ENCODE peak calls at places on chromosomes 16 and 17, in six cellular contexts. T, E, V, Y, F and P are unnamed samples.

GRCh38 chr16:15782573-15783365 is 74.1 kb downstream of the MYH11 start:
- DNase-seq in T (no peak), E (no peak), V (no peak), Y (no peak), F (peak; percentile 90), P (no peak)

GRCh38 chr17:18191071-18191667 is 7.5 kb downstream of the ALKBH5 start:
- DNase-seq in T (no peak), E (no peak), V (no peak), Y (no peak), F (no peak), P (no peak)

GRCh38 chr16:49121636-49122035 is 160.0 kb downstream of the CBLN1 start:
- DNase-seq in T (no peak), E (no peak), V (no peak), Y (no peak), F (no peak), P (no peak)

GRCh38 chr17:11705111-11705510 is 106.8 kb downstream of the DNAH9 start:
- DNase-seq in T (peak; percentile 10), E (no peak), V (no peak), Y (no peak), F (no peak), P (no peak)

GRCh38 chr17:72514888-72515287 is 394.1 kb downstream of the SOX9 start:
- DNase-seq in T (peak; percentile 18), E (no peak), V (peak; percentile 58), Y (no peak), F (no peak), P (peak; percentile 60)

GRCh38 chr16:74896389-74897370 is 88.2 kb downstream of the WDR59 start:
- DNase-seq in T (no peak), E (peak; percentile 60), V (no peak), Y (peak; percentile 18), F (no peak), P (peak; percentile 4)

GRCh38 chr16:15950167-15950854 is 895 bp downstream of the ABCC1 start:
- DNase-seq in T (peak; percentile 61), E (no peak), V (no peak), Y (no peak), F (peak; percentile 87), P (no peak)

GRCh38 chr17:7755095-7755890 is 37.7 kb downstream of the DNAH2 start:
- DNase-seq in T (no peak), E (no peak), V (no peak), Y (no peak), F (peak; percentile 9), P (no peak)

GRCh38 chr17:50265212-50265611 is 9.1 kb upstream of the TMEM92 start:
- DNase-seq in T (no peak), E (no peak), V (no peak), Y (no peak), F (no peak), P (no peak)

GRCh38 chr17:74453665-74454196 is 12.7 kb upstream of the CD300A start:
- DNase-seq in T (peak; percentile 86), E (peak; percentile 98), V (no peak), Y (no peak), F (peak; percentile 97), P (no peak)

GRCh38 chr17:6574689-6575595 is 18.6 kb upstream of the PITPNM3 start:
- DNase-seq in T (peak; percentile 58), E (no peak), V (peak; percentile 16), Y (no peak), F (peak; percentile 25), P (no peak)

GRCh38 chr16:4517812-4518211 is 20.8 kb downstream of the CDIP1 start:
- DNase-seq in T (peak; percentile 32), E (peak; percentile 40), V (no peak), Y (no peak), F (peak; percentile 82), P (no peak)

GRCh38 chr16:17238285-17239028 is 232.3 kb downstream of the XYLT1 start:
- DNase-seq in T (peak; percentile 76), E (no peak), V (no peak), Y (no peak), F (no peak), P (no peak)

DNA sequence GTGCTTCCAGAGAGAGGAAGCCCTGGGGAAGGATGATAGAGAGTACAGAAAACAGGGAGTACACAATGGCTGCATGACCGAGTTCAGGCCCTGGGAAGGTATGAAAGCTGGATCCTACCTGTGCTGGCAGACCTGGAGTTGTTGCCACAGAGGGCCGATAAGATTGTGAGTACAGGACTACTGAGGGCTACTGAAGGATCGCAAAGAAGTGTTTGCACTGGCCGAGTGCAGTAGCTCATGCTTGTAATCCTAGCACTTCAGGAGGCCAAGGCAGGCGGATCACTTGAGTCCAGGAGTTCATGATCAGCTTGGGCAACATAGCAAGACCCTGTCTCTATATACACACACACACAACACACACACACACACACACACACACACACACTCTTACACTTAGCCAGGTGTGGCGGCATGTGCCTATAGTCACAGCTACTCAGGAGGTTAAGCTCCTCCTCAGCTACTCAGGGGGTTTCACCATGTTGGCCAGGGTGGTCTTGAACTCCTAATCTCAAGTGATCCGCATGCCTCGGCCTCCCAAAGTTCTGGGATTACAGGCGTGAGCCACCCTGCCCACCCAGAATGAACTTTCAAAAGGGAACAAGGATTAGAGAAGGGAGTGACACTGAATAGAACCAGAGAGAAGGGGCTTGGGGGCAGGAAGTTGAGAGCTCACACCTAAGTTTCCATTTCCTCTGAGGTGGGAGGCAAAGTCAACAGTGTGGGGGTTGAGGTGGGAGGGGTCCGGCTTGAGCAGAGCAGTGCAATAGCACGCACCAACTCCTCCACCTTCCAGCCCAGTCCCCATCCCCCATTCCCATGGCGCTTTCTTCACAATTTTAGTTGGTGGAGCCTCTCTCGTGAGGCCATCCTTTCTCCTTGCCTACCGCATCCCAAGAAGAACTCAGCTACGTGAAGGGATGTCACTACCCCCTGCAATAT is 7.5 kb downstream of the SCIMP start:
- DNase-seq in T (peak; percentile 95), E (no peak), V (no peak), Y (no peak), F (no peak), P (no peak)
- H3K4me3 ChIP-seq in T (peak overlapping the region; percentile 73), E (no peak overlapping the region), V (no peak overlapping the region), Y (no peak overlapping the region), F (no peak overlapping the region), P (no peak overlapping the region)

GRCh38 chr17:39729280-39729851 is 966 bp downstream of the MIEN1 start:
- DNase-seq in T (no peak), E (no peak), V (no peak), Y (no peak), F (no peak), P (no peak)
- H3K4me3 ChIP-seq in T (peak overlapping the region; percentile 61), E (peak overlapping the region; percentile 60), V (peak overlapping the region; percentile 86), Y (peak overlapping the region; percentile 73), F (peak overlapping the region; percentile 74), P (peak overlapping the region; percentile 79)

GRCh38 chr16:56246051-56246817 is 54.9 kb downstream of the GNAO1 start:
- DNase-seq in T (no peak), E (no peak), V (no peak), Y (no peak), F (peak; percentile 19), P (no peak)

GRCh38 chr16:56247018-56247417 is 55.7 kb downstream of the GNAO1 start:
- DNase-seq in T (no peak), E (no peak), V (no peak), Y (no peak), F (no peak), P (no peak)

GRCh38 chr16:56242740-56243139 is 51.5 kb downstream of the GNAO1 start:
- DNase-seq in T (no peak), E (no peak), V (no peak), Y (no peak), F (no peak), P (no peak)

GRCh38 chr16:56244612-56245011 is 53.3 kb downstream of the GNAO1 start:
- DNase-seq in T (no peak), E (no peak), V (no peak), Y (no peak), F (no peak), P (no peak)

GRCh38 chr16:56245197-56245596 is 53.9 kb downstream of the GNAO1 start:
- DNase-seq in T (no peak), E (no peak), V (no peak), Y (peak; percentile 13), F (no peak), P (no peak)
- H3K4me3 ChIP-seq in T (no peak overlapping the region), E (no peak overlapping the region), V (no peak overlapping the region), Y (no peak overlapping the region), F (no peak overlapping the region), P (no peak overlapping the region)

DNA sequence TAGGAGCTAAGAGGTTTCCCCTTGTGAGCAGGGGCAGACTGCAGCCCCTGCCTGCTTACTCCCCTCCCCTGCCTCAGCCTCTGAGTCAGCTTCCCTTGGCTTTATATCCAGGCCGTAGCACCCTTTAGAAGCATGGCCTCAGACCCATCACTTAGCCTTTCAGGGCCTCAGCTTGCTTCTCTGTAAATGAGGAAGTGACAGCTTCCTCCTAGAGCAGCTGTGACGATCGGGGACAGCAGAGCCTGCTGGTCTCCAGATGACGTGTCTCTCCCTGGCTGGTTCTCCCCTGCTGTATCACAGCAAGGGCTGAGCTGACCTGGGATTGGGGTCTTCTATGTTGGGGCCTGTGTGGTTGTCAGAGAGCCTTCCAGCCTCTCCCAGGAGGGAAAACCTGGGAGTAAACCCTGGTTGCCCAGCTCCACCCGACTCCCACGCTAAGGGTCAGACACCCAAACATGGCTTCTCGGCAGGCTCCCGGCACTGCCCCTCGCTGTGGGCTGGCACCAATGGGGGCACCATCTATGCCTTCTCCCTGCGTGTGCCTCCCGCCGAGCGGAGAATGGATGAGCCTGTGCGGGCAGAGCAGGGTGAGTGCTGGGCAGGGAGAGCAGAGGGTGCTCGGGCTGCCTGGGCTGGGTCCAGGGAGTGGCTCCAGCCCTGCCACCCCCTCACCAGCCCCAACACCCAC is 16.3 kb upstream of the MYO15B start:
- DNase-seq in T (peak; percentile 74), E (no peak), V (no peak), Y (no peak), F (no peak), P (no peak)
- H3K4me3 ChIP-seq in T (no peak overlapping the region), E (no peak overlapping the region), V (no peak overlapping the region), Y (no peak overlapping the region), F (no peak overlapping the region), P (no peak overlapping the region)

DNA sequence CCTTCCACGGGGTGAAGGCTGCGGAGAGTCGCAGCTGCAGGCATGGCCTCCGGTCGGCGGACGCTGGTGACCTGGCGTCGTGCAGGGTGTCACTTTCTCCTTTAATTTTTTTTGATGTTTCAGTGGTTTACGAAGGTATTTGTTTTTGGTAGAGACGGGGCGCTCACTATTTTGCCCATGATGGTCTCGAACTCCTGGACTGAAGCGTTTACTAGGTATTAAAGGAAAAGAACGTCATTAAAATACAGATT is 17.1 kb downstream of the ZNF213 start:
- DNase-seq in T (no peak), E (no peak), V (no peak), Y (no peak), F (no peak), P (no peak)
- H3K4me3 ChIP-seq in T (peak overlapping the region; percentile 26), E (peak overlapping the region; percentile 49), V (peak overlapping the region; percentile 65), Y (peak overlapping the region; percentile 51), F (peak overlapping the region; percentile 73), P (peak overlapping the region; percentile 56)

DNA sequence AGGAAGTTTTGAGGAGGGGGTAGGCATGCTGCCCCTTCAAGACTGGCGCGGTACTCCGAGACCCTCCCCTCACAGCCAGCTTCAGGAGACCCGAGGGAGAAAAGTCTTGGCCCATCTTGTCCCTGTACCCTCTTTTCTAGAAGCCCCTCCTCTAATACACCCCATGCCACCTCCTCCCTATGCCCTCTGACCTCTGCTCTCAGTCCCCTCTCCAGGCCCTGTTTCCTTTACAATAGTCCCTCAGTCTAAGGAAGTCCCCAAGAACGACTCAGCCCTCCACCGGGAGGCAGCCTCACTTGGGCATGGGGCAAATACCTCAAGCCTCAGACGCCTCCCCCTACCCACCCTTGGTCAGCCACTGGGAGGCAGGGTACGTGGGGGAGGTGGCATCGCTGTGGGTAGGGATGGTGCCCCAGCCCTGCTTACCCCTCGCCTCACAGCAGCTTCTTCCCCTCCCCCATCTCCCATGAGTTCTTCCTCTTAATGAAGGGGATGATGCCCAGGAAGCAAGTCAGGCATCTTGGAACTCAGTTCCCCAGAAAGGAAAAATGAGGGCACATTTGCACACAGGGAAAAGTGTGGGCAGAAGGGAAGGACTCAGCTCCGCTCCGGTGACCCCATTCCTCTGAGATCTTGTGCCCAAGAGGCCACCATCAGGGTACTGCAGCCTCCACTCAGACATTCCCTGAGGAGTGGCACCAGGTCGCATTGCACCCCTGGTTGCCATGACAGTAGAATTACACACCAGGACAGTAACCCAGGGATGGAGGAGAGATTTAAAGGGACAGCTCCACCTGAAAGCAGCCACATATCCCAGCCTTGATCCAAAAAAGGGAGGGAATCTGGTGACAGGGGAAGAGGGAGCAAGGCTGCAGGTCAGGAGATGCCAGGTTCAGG is 6.2 kb downstream of the MPP2 start:
- DNase-seq in T (no peak), E (peak; percentile 72), V (no peak), Y (no peak), F (peak; percentile 18), P (no peak)
- H3K4me3 ChIP-seq in T (no peak overlapping the region), E (peak overlapping the region; percentile 55), V (peak overlapping the region; percentile 57), Y (peak overlapping the region; percentile 31), F (peak overlapping the region; percentile 58), P (peak overlapping the region; percentile 54)